ENCODE peak calls at places on chromosomes 4 and X, in seven cellular contexts. N, R, Y, P, Q, B and O are unnamed samples.

GRCh38 chr4:8538703-8539567 is 41.3 kb upstream of the GPR78 start:
- DNase-seq in N (no peak), R (no peak), Y (no peak), P (no peak), Q (peak; percentile 12), B (no peak), O (no peak)

GRCh38 chr4:34791224-34791623 is 1453.1 kb downstream of the ARAP2 start:
- DNase-seq in N (no peak), R (no peak), Y (no peak), P (no peak), Q (no peak), B (no peak), O (no peak)

GRCh38 chrX:151702021-151702714 is 6.9 kb downstream of the PRRG3 start:
- DNase-seq in N (no peak), R (no peak), Y (no peak), P (no peak), Q (no peak), B (no peak), O (no peak)

GRCh38 chrX:2928583-2929434 is at the start of gene ARSD:
- DNase-seq in N (peak; percentile 27), R (peak; percentile 37), Y (peak; percentile 97), P (peak; percentile 19), Q (peak; percentile 95), B (peak; percentile 88), O (no peak)

GRCh38 chr4:37816719-37817118 is 9.8 kb upstream of the PGM2 start:
- DNase-seq in N (no peak), R (no peak), Y (no peak), P (no peak), Q (no peak), B (no peak), O (no peak)

GRCh38 chr4:83629945-83630684 is 94.2 kb downstream of the GPAT3 start:
- DNase-seq in N (no peak), R (no peak), Y (peak; percentile 96), P (no peak), Q (peak; percentile 49), B (peak; percentile 17), O (no peak)

GRCh38 chr4:93203708-93204107 is 624.8 kb upstream of the ATOH1 start:
- DNase-seq in N (no peak), R (no peak), Y (peak; percentile 11), P (no peak), Q (no peak), B (no peak), O (no peak)

GRCh38 chr4:22515145-22515887 is 550 bp downstream of the ADGRA3 start:
- DNase-seq in N (peak; percentile 52), R (no peak), Y (peak; percentile 81), P (peak; percentile 12), Q (peak; percentile 34), B (peak; percentile 73), O (no peak)

GRCh38 chrX:122739770-122740169 is 444.3 kb upstream of the GRIA3 start:
- DNase-seq in N (no peak), R (no peak), Y (no peak), P (no peak), Q (no peak), B (no peak), O (no peak)

GRCh38 chr4:145886871-145887240 is 51.8 kb downstream of the ZNF827 start:
- DNase-seq in N (no peak), R (no peak), Y (peak; percentile 35), P (no peak), Q (no peak), B (peak; percentile 12), O (no peak)

GRCh38 chr4:75653845-75654503 is 19.2 kb downstream of the G3BP2 start:
- DNase-seq in N (no peak), R (no peak), Y (peak; percentile 28), P (no peak), Q (no peak), B (no peak), O (no peak)

GRCh38 chr4:15078682-15079642 is 76.7 kb downstream of the CPEB2 start:
- DNase-seq in N (no peak), R (no peak), Y (no peak), P (no peak), Q (peak; percentile 3), B (no peak), O (no peak)

GRCh38 chr4:172982151-172982590 is 186.4 kb upstream of the GALNT7 start:
- DNase-seq in N (no peak), R (no peak), Y (no peak), P (no peak), Q (peak; percentile 81), B (peak; percentile 44), O (peak; percentile 69)

GRCh38 chr4:80492761-80493160 is 157.2 kb downstream of the CFAP299 start:
- DNase-seq in N (no peak), R (no peak), Y (no peak), P (peak; percentile 37), Q (no peak), B (peak; percentile 8), O (no peak)

GRCh38 chr4:73864365-73864764 is 4.8 kb upstream of the CXCL1 start:
- DNase-seq in N (no peak), R (no peak), Y (peak; percentile 14), P (no peak), Q (no peak), B (peak; percentile 33), O (peak; percentile 8)

GRCh38 chr4:178271386-178271785 is 829.1 kb upstream of the AGA start:
- DNase-seq in N (no peak), R (no peak), Y (no peak), P (no peak), Q (no peak), B (no peak), O (no peak)

GRCh38 chrX:24487576-24487975 is 22.5 kb downstream of the PDK3 start:
- DNase-seq in N (no peak), R (no peak), Y (no peak), P (no peak), Q (no peak), B (no peak), O (no peak)

GRCh38 chr4:68871772-68872441 is 56.1 kb downstream of the UGT2B10 start:
- DNase-seq in N (no peak), R (no peak), Y (no peak), P (no peak), Q (no peak), B (no peak), O (no peak)

GRCh38 chrX:15511563-15511962 is 11.0 kb downstream of the BMX start:
- DNase-seq in N (no peak), R (no peak), Y (no peak), P (no peak), Q (no peak), B (no peak), O (no peak)

GRCh38 chrX:154712781-154713391 is 38.0 kb downstream of the GAB3 start:
- DNase-seq in N (no peak), R (no peak), Y (no peak), P (peak; percentile 46), Q (no peak), B (no peak), O (no peak)

GRCh38 chr4:112296949-112297483 is at the start of gene ALPK1:
- DNase-seq in N (no peak), R (no peak), Y (peak; percentile 88), P (no peak), Q (peak; percentile 94), B (no peak), O (no peak)

GRCh38 chr4:171834640-171835039 is 21.4 kb downstream of the GALNTL6 start:
- DNase-seq in N (no peak), R (no peak), Y (no peak), P (no peak), Q (no peak), B (no peak), O (no peak)

GRCh38 chrX:47749185-47749967 is 87.3 kb upstream of the ZNF81 start:
- DNase-seq in N (no peak), R (no peak), Y (no peak), P (no peak), Q (no peak), B (no peak), O (no peak)

GRCh38 chr4:118280501-118281218 is 72.1 kb downstream of the PRSS12 start:
- DNase-seq in N (no peak), R (no peak), Y (peak; percentile 83), P (no peak), Q (peak; percentile 74), B (peak; percentile 69), O (peak; percentile 7)

GRCh38 chr4:20062054-20062453 is 189.7 kb upstream of the SLIT2 start:
- DNase-seq in N (no peak), R (no peak), Y (no peak), P (no peak), Q (no peak), B (no peak), O (no peak)

GRCh38 chr4:73776363-73776762 is 36.0 kb downstream of the CXCL8 start:
- DNase-seq in N (no peak), R (no peak), Y (peak; percentile 19), P (no peak), Q (peak; percentile 90), B (peak; percentile 37), O (no peak)

GRCh38 chrX:41014776-41015175 is 70.5 kb upstream of the USP9X start:
- DNase-seq in N (no peak), R (no peak), Y (no peak), P (no peak), Q (no peak), B (no peak), O (no peak)

GRCh38 chr4:15707363-15707715 is 4.5 kb downstream of the BST1 start:
- DNase-seq in N (no peak), R (no peak), Y (no peak), P (no peak), Q (peak; percentile 51), B (no peak), O (no peak)

GRCh38 chrX:13669246-13669689 is 16.3 kb downstream of the TCEANC start:
- DNase-seq in N (no peak), R (no peak), Y (peak; percentile 94), P (peak; percentile 29), Q (peak; percentile 82), B (peak; percentile 88), O (no peak)

GRCh38 chrX:150575415-150575814 is 7.0 kb downstream of the MTM1 start:
- DNase-seq in N (no peak), R (no peak), Y (no peak), P (peak; percentile 16), Q (peak; percentile 13), B (peak; percentile 66), O (no peak)

GRCh38 chr4:53313510-53313909 is 52.4 kb downstream of the SCFD2 start:
- DNase-seq in N (peak; percentile 16), R (no peak), Y (peak; percentile 15), P (no peak), Q (peak; percentile 48), B (no peak), O (no peak)

GRCh38 chrX:85994228-85994627 is 53.1 kb downstream of the CHM start:
- DNase-seq in N (no peak), R (no peak), Y (no peak), P (no peak), Q (no peak), B (no peak), O (no peak)

GRCh38 chr4:81491943-81492342 is 20.2 kb upstream of the RASGEF1B start:
- DNase-seq in N (no peak), R (no peak), Y (peak; percentile 73), P (peak; percentile 24), Q (no peak), B (no peak), O (no peak)

GRCh38 chrX:63656871-63657580 is 128.0 kb downstream of the ARHGEF9 start:
- DNase-seq in N (no peak), R (no peak), Y (no peak), P (no peak), Q (no peak), B (no peak), O (no peak)

GRCh38 chr4:41613782-41614181 is 75.8 kb downstream of the LIMCH1 start:
- DNase-seq in N (no peak), R (no peak), Y (no peak), P (no peak), Q (no peak), B (no peak), O (no peak)

GRCh38 chr4:144583658-144584057 is 62.3 kb upstream of the HHIP start:
- DNase-seq in N (no peak), R (no peak), Y (no peak), P (no peak), Q (peak; percentile 46), B (no peak), O (no peak)

GRCh38 chr4:78529569-78530209 is 21.9 kb upstream of the ANXA3 start:
- DNase-seq in N (no peak), R (no peak), Y (no peak), P (no peak), Q (no peak), B (no peak), O (no peak)

GRCh38 chr4:152161676-152162330 is 374.1 kb downstream of the FBXW7 start:
- DNase-seq in N (no peak), R (no peak), Y (no peak), P (no peak), Q (no peak), B (no peak), O (no peak)